ENCODE peak calls at places on chromosomes 13 and 19, in five cellular contexts. One of them, this sample, is unnamed.

GRCh38 chr19:37963190-37963947 is 56.4 kb downstream of the SIPA1L3 start:
- DNase-seq in heart left ventricle: no peak
- DNase-seq in cardiac fibroblast: peak; percentile 50
- DNase-seq in foreskin fibroblast: no peak
- DNase-seq in cardiac muscle cell: no peak
- DNase-seq in this sample: peak; percentile 89

GRCh38 chr13:87129602-87130300 is 541.4 kb upstream of the SLITRK5 start:
- DNase-seq in heart left ventricle: no peak
- DNase-seq in cardiac fibroblast: peak; percentile 21
- DNase-seq in foreskin fibroblast: no peak
- DNase-seq in cardiac muscle cell: no peak
- DNase-seq in this sample: peak; percentile 35

GRCh38 chr13:25927966-25928365 is 123.8 kb downstream of the SHISA2 start:
- DNase-seq in heart left ventricle: no peak
- DNase-seq in cardiac fibroblast: no peak
- DNase-seq in foreskin fibroblast: no peak
- DNase-seq in cardiac muscle cell: no peak
- DNase-seq in this sample: peak; percentile 21

GRCh38 chr13:109840201-109840892 is 54.0 kb upstream of the IRS2 start:
- DNase-seq in heart left ventricle: no peak
- DNase-seq in cardiac fibroblast: peak; percentile 56
- DNase-seq in foreskin fibroblast: peak; percentile 85
- DNase-seq in cardiac muscle cell: no peak
- DNase-seq in this sample: peak; percentile 34

GRCh38 chr13:37540228-37540627 is 58.3 kb downstream of the POSTN start:
- DNase-seq in heart left ventricle: no peak
- DNase-seq in cardiac fibroblast: peak; percentile 9
- DNase-seq in foreskin fibroblast: peak; percentile 88
- DNase-seq in cardiac muscle cell: no peak
- DNase-seq in this sample: peak; percentile 63

GRCh38 chr19:8336072-8336569 is 6.9 kb downstream of the KANK3 start:
- DNase-seq in heart left ventricle: no peak
- DNase-seq in cardiac fibroblast: no peak
- DNase-seq in foreskin fibroblast: no peak
- DNase-seq in cardiac muscle cell: no peak
- DNase-seq in this sample: no peak

GRCh38 chr19:36093146-36093662 is 17.7 kb upstream of the OVOL3 start:
- DNase-seq in heart left ventricle: no peak
- DNase-seq in cardiac fibroblast: no peak
- DNase-seq in foreskin fibroblast: no peak
- DNase-seq in cardiac muscle cell: no peak
- DNase-seq in this sample: no peak

GRCh38 chr13:28613562-28613961 is 45.4 kb upstream of the POMP start:
- DNase-seq in heart left ventricle: no peak
- DNase-seq in cardiac fibroblast: no peak
- DNase-seq in foreskin fibroblast: no peak
- DNase-seq in cardiac muscle cell: no peak
- DNase-seq in this sample: no peak

GRCh38 chr13:39379118-39379517 is 223.9 kb downstream of the LHFPL6 start:
- DNase-seq in heart left ventricle: no peak
- DNase-seq in cardiac fibroblast: no peak
- DNase-seq in foreskin fibroblast: no peak
- DNase-seq in cardiac muscle cell: no peak
- DNase-seq in this sample: no peak

GRCh38 chr19:8209111-8209964 is at the start of gene CERS4:
- DNase-seq in heart left ventricle: peak; percentile 53
- DNase-seq in cardiac fibroblast: peak; percentile 73
- DNase-seq in foreskin fibroblast: no peak
- DNase-seq in cardiac muscle cell: peak; percentile 90
- DNase-seq in this sample: peak; percentile 5

GRCh38 chr19:34208485-34208884 is 36.2 kb downstream of the LSM14A start:
- DNase-seq in heart left ventricle: no peak
- DNase-seq in cardiac fibroblast: no peak
- DNase-seq in foreskin fibroblast: no peak
- DNase-seq in cardiac muscle cell: no peak
- DNase-seq in this sample: no peak

GRCh38 chr13:45737571-45738002 is 35.5 kb downstream of the CBY2 start:
- DNase-seq in heart left ventricle: no peak
- DNase-seq in cardiac fibroblast: no peak
- DNase-seq in foreskin fibroblast: no peak
- DNase-seq in cardiac muscle cell: no peak
- DNase-seq in this sample: no peak

GRCh38 chr13:29905845-29906244 is 55.4 kb upstream of the UBL3 start:
- DNase-seq in heart left ventricle: no peak
- DNase-seq in cardiac fibroblast: peak; percentile 76
- DNase-seq in foreskin fibroblast: no peak
- DNase-seq in cardiac muscle cell: no peak
- DNase-seq in this sample: peak; percentile 48

GRCh38 chr19:58330458-58330857 is 3.7 kb downstream of the ZSCAN22 start:
- DNase-seq in heart left ventricle: no peak
- DNase-seq in cardiac fibroblast: peak; percentile 70
- DNase-seq in foreskin fibroblast: peak; percentile 73
- DNase-seq in cardiac muscle cell: no peak
- DNase-seq in this sample: peak; percentile 65

GRCh38 chr19:13356185-13356584 is 150.1 kb downstream of the CACNA1A start:
- DNase-seq in heart left ventricle: no peak
- DNase-seq in cardiac fibroblast: no peak
- DNase-seq in foreskin fibroblast: no peak
- DNase-seq in cardiac muscle cell: no peak
- DNase-seq in this sample: no peak

GRCh38 chr19:7224205-7224833 is 69.9 kb downstream of the INSR start:
- DNase-seq in heart left ventricle: no peak
- DNase-seq in cardiac fibroblast: peak; percentile 88
- DNase-seq in foreskin fibroblast: no peak
- DNase-seq in cardiac muscle cell: no peak
- DNase-seq in this sample: no peak

GRCh38 chr19:29526730-29527499 is 1.1 kb downstream of the VSTM2B start:
- DNase-seq in heart left ventricle: peak; percentile 19
- DNase-seq in cardiac fibroblast: no peak
- DNase-seq in foreskin fibroblast: no peak
- DNase-seq in cardiac muscle cell: no peak
- DNase-seq in this sample: no peak

GRCh38 chr19:29680447-29680846 is 15.2 kb downstream of the PLEKHF1 start:
- DNase-seq in heart left ventricle: no peak
- DNase-seq in cardiac fibroblast: no peak
- DNase-seq in foreskin fibroblast: no peak
- DNase-seq in cardiac muscle cell: no peak
- DNase-seq in this sample: no peak

GRCh38 chr13:85772379-85772778 is 26.8 kb downstream of the SLITRK6 start:
- DNase-seq in heart left ventricle: no peak
- DNase-seq in cardiac fibroblast: peak; percentile 6
- DNase-seq in foreskin fibroblast: no peak
- DNase-seq in cardiac muscle cell: no peak
- DNase-seq in this sample: no peak

GRCh38 chr13:30113983-30114491 is 193.3 kb downstream of the KATNAL1 start:
- DNase-seq in heart left ventricle: no peak
- DNase-seq in cardiac fibroblast: no peak
- DNase-seq in foreskin fibroblast: no peak
- DNase-seq in cardiac muscle cell: peak; percentile 47
- DNase-seq in this sample: no peak

GRCh38 chr13:95833713-95834112 is 156.8 kb downstream of the DNAJC3 start:
- DNase-seq in heart left ventricle: no peak
- DNase-seq in cardiac fibroblast: peak; percentile 35
- DNase-seq in foreskin fibroblast: no peak
- DNase-seq in cardiac muscle cell: no peak
- DNase-seq in this sample: peak; percentile 19

GRCh38 chr13:23378009-23378632 is 55.4 kb downstream of the SACS start:
- DNase-seq in heart left ventricle: peak; percentile 49
- DNase-seq in cardiac fibroblast: peak; percentile 92
- DNase-seq in foreskin fibroblast: peak; percentile 98
- DNase-seq in cardiac muscle cell: no peak
- DNase-seq in this sample: peak; percentile 98

GRCh38 chr19:16461630-16462051 is 10.1 kb downstream of the EPS15L1 start:
- DNase-seq in heart left ventricle: peak; percentile 90
- DNase-seq in cardiac fibroblast: no peak
- DNase-seq in foreskin fibroblast: no peak
- DNase-seq in cardiac muscle cell: no peak
- DNase-seq in this sample: no peak

GRCh38 chr19:17052439-17052838 is 22.8 kb downstream of the HAUS8 start:
- DNase-seq in heart left ventricle: no peak
- DNase-seq in cardiac fibroblast: peak; percentile 72
- DNase-seq in foreskin fibroblast: peak; percentile 41
- DNase-seq in cardiac muscle cell: peak; percentile 60
- DNase-seq in this sample: peak; percentile 42

GRCh38 chr13:99322297-99323103 is 15.3 kb upstream of the GPR183 start:
- DNase-seq in heart left ventricle: no peak
- DNase-seq in cardiac fibroblast: peak; percentile 63
- DNase-seq in foreskin fibroblast: peak; percentile 69
- DNase-seq in cardiac muscle cell: no peak
- DNase-seq in this sample: peak; percentile 90

GRCh38 chr13:111943229-111943795 is 123.6 kb upstream of the SOX1 start:
- DNase-seq in heart left ventricle: no peak
- DNase-seq in cardiac fibroblast: no peak
- DNase-seq in foreskin fibroblast: no peak
- DNase-seq in cardiac muscle cell: no peak
- DNase-seq in this sample: no peak

GRCh38 chr19:50258918-50259372 is 55.5 kb downstream of the MYH14 start:
- DNase-seq in heart left ventricle: no peak
- DNase-seq in cardiac fibroblast: no peak
- DNase-seq in foreskin fibroblast: no peak
- DNase-seq in cardiac muscle cell: no peak
- DNase-seq in this sample: no peak

GRCh38 chr13:24614306-24615080 is 65.7 kb upstream of the ATP12A start:
- DNase-seq in heart left ventricle: no peak
- DNase-seq in cardiac fibroblast: no peak
- DNase-seq in foreskin fibroblast: no peak
- DNase-seq in cardiac muscle cell: no peak
- DNase-seq in this sample: no peak

GRCh38 chr13:110592670-110593069 is 22.7 kb upstream of the NAXD start:
- DNase-seq in heart left ventricle: no peak
- DNase-seq in cardiac fibroblast: no peak
- DNase-seq in foreskin fibroblast: no peak
- DNase-seq in cardiac muscle cell: no peak
- DNase-seq in this sample: no peak

GRCh38 chr19:14370169-14370998 is 10.9 kb upstream of the ADGRE5 start:
- DNase-seq in heart left ventricle: no peak
- DNase-seq in cardiac fibroblast: no peak
- DNase-seq in foreskin fibroblast: no peak
- DNase-seq in cardiac muscle cell: no peak
- DNase-seq in this sample: no peak

GRCh38 chr19:30857966-30858490 is 485.8 kb downstream of the ZNF536 start:
- DNase-seq in heart left ventricle: no peak
- DNase-seq in cardiac fibroblast: no peak
- DNase-seq in foreskin fibroblast: no peak
- DNase-seq in cardiac muscle cell: no peak
- DNase-seq in this sample: no peak

GRCh38 chr19:19006213-19006612 is 27.1 kb downstream of the SUGP2 start:
- DNase-seq in heart left ventricle: no peak
- DNase-seq in cardiac fibroblast: peak; percentile 35
- DNase-seq in foreskin fibroblast: no peak
- DNase-seq in cardiac muscle cell: no peak
- DNase-seq in this sample: peak; percentile 9

GRCh38 chr19:15252398-15253018 is 20.3 kb upstream of the EPHX3 start:
- DNase-seq in heart left ventricle: no peak
- DNase-seq in cardiac fibroblast: peak; percentile 69
- DNase-seq in foreskin fibroblast: peak; percentile 51
- DNase-seq in cardiac muscle cell: no peak
- DNase-seq in this sample: peak; percentile 46

GRCh38 chr19:2456301-2456570 is 523 bp downstream of the LMNB2 start:
- DNase-seq in heart left ventricle: no peak
- DNase-seq in cardiac fibroblast: no peak
- DNase-seq in foreskin fibroblast: no peak
- DNase-seq in cardiac muscle cell: no peak
- DNase-seq in this sample: no peak

GRCh38 chr19:2454199-2454961 is 2.4 kb downstream of the LMNB2 start:
- DNase-seq in heart left ventricle: no peak
- DNase-seq in cardiac fibroblast: no peak
- DNase-seq in foreskin fibroblast: no peak
- DNase-seq in cardiac muscle cell: no peak
- DNase-seq in this sample: no peak

GRCh38 chr19:2457394-2458037 is 757 bp upstream of the LMNB2 start:
- DNase-seq in heart left ventricle: no peak
- DNase-seq in cardiac fibroblast: no peak
- DNase-seq in foreskin fibroblast: no peak
- DNase-seq in cardiac muscle cell: no peak
- DNase-seq in this sample: no peak

GRCh38 chr19:2454962-2455409 is 1.8 kb downstream of the LMNB2 start:
- DNase-seq in heart left ventricle: no peak
- DNase-seq in cardiac fibroblast: no peak
- DNase-seq in foreskin fibroblast: no peak
- DNase-seq in cardiac muscle cell: no peak
- DNase-seq in this sample: no peak

DNA sequence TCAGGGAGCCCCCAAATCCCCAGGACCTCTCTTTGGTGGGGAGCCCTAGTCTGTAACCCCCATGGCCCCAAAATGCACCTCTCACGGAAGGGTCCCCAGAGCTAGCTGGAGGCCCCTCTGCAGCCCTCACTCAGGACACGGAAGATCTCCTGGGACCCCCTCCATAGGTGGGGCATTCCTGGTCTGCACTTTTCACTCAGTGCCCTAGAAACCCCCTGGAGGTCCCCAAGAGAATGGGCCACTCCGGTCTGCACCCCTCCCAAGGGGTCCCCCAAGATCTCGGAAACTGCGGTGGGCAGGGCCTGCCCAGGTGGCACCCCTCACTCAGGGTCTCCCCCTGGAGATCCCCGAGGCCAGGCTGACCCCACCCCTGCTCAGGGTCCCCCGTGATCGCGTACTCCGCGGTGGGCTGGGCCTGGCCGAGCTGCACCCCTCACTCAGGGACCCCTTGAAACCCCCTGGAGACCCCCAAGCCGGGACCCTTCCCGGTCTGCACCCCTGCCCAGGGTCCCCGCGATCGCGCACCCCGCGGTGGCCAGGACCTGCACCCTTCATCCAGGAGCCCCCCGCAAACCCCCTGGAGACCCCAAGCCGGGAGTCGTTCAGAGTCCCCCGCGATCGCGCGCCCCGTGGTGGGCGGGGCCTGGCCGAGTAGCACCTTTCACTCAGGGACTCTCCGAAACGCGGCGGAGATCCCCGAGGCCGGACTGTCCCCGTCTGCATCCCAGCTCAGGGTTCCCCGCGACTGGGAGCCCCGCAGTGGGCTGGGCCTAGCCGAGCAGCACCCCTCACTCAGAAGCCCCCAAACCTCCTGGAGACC is 1.1 kb downstream of the LMNB2 start:
- DNase-seq in heart left ventricle: no peak
- DNase-seq in cardiac fibroblast: no peak
- DNase-seq in foreskin fibroblast: no peak
- DNase-seq in cardiac muscle cell: no peak
- DNase-seq in this sample: no peak
- H3K4me3 ChIP-seq in heart left ventricle: peak overlapping the region; percentile 91
- H3K4me3 ChIP-seq in cardiac fibroblast: peak overlapping the region; percentile 91
- H3K4me3 ChIP-seq in foreskin fibroblast: peak overlapping the region; percentile 81
- H3K4me3 ChIP-seq in cardiac muscle cell: peak overlapping the region; percentile 97
- H3K4me3 ChIP-seq in this sample: peak overlapping the region; percentile 90

GRCh38 chr19:32188921-32189320 is 156.5 kb upstream of the ZNF507 start:
- DNase-seq in heart left ventricle: no peak
- DNase-seq in cardiac fibroblast: no peak
- DNase-seq in foreskin fibroblast: no peak
- DNase-seq in cardiac muscle cell: no peak
- DNase-seq in this sample: no peak
- TF ChIP-seq CTCF in heart left ventricle: no peak
- TF ChIP-seq CTCF in cardiac fibroblast: no peak
- TF ChIP-seq CTCF in foreskin fibroblast: no peak
- TF ChIP-seq CTCF in cardiac muscle cell: no peak
- TF ChIP-seq CTCF in this sample: no peak

GRCh38 chr19:1755467-1756155 is 2.3 kb downstream of the ONECUT3 start:
- DNase-seq in heart left ventricle: no peak
- DNase-seq in cardiac fibroblast: no peak
- DNase-seq in foreskin fibroblast: no peak
- DNase-seq in cardiac muscle cell: no peak
- DNase-seq in this sample: no peak
- H3K4me3 ChIP-seq in heart left ventricle: no peak overlapping the region
- H3K4me3 ChIP-seq in cardiac fibroblast: no peak overlapping the region
- H3K4me3 ChIP-seq in foreskin fibroblast: no peak overlapping the region
- H3K4me3 ChIP-seq in cardiac muscle cell: no peak overlapping the region
- H3K4me3 ChIP-seq in this sample: no peak overlapping the region

GRCh38 chr13:88429862-88430261 is 758.7 kb downstream of the SLITRK5 start:
- DNase-seq in heart left ventricle: no peak
- DNase-seq in cardiac fibroblast: no peak
- DNase-seq in foreskin fibroblast: no peak
- DNase-seq in cardiac muscle cell: peak; percentile 6
- DNase-seq in this sample: no peak
- TF ChIP-seq CTCF in heart left ventricle: no peak
- TF ChIP-seq CTCF in cardiac fibroblast: no peak
- TF ChIP-seq CTCF in foreskin fibroblast: no peak
- TF ChIP-seq CTCF in cardiac muscle cell: no peak
- TF ChIP-seq CTCF in this sample: no peak